ENCODE peak calls at places on chromosomes 6 and 20, in eight cellular contexts. One of them, this sample, is unnamed.
A peak's percentile ranks its signal among the peaks of the same experiment; 100 is the strongest.

GRCh38 chr20:38730167-38730988 is 6.1 kb downstream of the SLC32A1 start:
- DNase-seq in NCI-H2171 treated with DMSO at 0.1 percent for 48 hours: peak; percentile 47
- DNase-seq in right lobe of liver: no peak
- DNase-seq in LoVo: peak; percentile 69
- DNase-seq in NCI-H1048: no peak
- DNase-seq in ELR: no peak
- DNase-seq in NCI-H774: no peak
- DNase-seq in mucosa of descending colon: no peak
- DNase-seq in this sample: no peak

GRCh38 chr6:122180132-122180531 is 219.3 kb upstream of the HSF2 start:
- DNase-seq in NCI-H2171 treated with DMSO at 0.1 percent for 48 hours: no peak
- DNase-seq in right lobe of liver: no peak
- DNase-seq in LoVo: no peak
- DNase-seq in NCI-H1048: no peak
- DNase-seq in ELR: no peak
- DNase-seq in NCI-H774: no peak
- DNase-seq in mucosa of descending colon: no peak
- DNase-seq in this sample: no peak

GRCh38 chr20:57748601-57749130 is 38.9 kb upstream of the PMEPA1 start:
- DNase-seq in NCI-H2171 treated with DMSO at 0.1 percent for 48 hours: peak; percentile 98
- DNase-seq in right lobe of liver: peak; percentile 62
- DNase-seq in LoVo: peak; percentile 88
- DNase-seq in NCI-H1048: peak; percentile 33
- DNase-seq in ELR: peak; percentile 77
- DNase-seq in NCI-H774: peak; percentile 1
- DNase-seq in mucosa of descending colon: peak; percentile 85
- DNase-seq in this sample: no peak

GRCh38 chr6:133804263-133804662 is 84.7 kb upstream of the TCF21 start:
- DNase-seq in NCI-H2171 treated with DMSO at 0.1 percent for 48 hours: no peak
- DNase-seq in right lobe of liver: no peak
- DNase-seq in LoVo: no peak
- DNase-seq in NCI-H1048: no peak
- DNase-seq in ELR: peak; percentile 1
- DNase-seq in NCI-H774: no peak
- DNase-seq in mucosa of descending colon: no peak
- DNase-seq in this sample: no peak

GRCh38 chr20:9999660-10000059 is 35.1 kb upstream of the ANKEF1 start:
- DNase-seq in NCI-H2171 treated with DMSO at 0.1 percent for 48 hours: peak; percentile 99
- DNase-seq in right lobe of liver: no peak
- DNase-seq in LoVo: no peak
- DNase-seq in NCI-H1048: no peak
- DNase-seq in ELR: no peak
- DNase-seq in NCI-H774: no peak
- DNase-seq in mucosa of descending colon: no peak
- DNase-seq in this sample: no peak

GRCh38 chr6:156944412-156944811 is 167.2 kb downstream of the ARID1B start:
- DNase-seq in NCI-H2171 treated with DMSO at 0.1 percent for 48 hours: no peak
- DNase-seq in right lobe of liver: no peak
- DNase-seq in LoVo: no peak
- DNase-seq in NCI-H1048: no peak
- DNase-seq in ELR: no peak
- DNase-seq in NCI-H774: no peak
- DNase-seq in mucosa of descending colon: no peak
- DNase-seq in this sample: no peak

GRCh38 chr6:23036401-23036983 is 467.1 kb downstream of the HDGFL1 start:
- DNase-seq in NCI-H2171 treated with DMSO at 0.1 percent for 48 hours: no peak
- DNase-seq in right lobe of liver: no peak
- DNase-seq in LoVo: no peak
- DNase-seq in NCI-H1048: no peak
- DNase-seq in ELR: no peak
- DNase-seq in NCI-H774: no peak
- DNase-seq in mucosa of descending colon: no peak
- DNase-seq in this sample: no peak

GRCh38 chr6:9307786-9308185 is 872.4 kb upstream of the SLC35B3 start:
- DNase-seq in NCI-H2171 treated with DMSO at 0.1 percent for 48 hours: no peak
- DNase-seq in right lobe of liver: no peak
- DNase-seq in LoVo: no peak
- DNase-seq in NCI-H1048: no peak
- DNase-seq in ELR: no peak
- DNase-seq in NCI-H774: no peak
- DNase-seq in mucosa of descending colon: no peak
- DNase-seq in this sample: no peak

GRCh38 chr20:56440346-56441007 is 27.9 kb upstream of the RTF2 start:
- DNase-seq in NCI-H2171 treated with DMSO at 0.1 percent for 48 hours: no peak
- DNase-seq in right lobe of liver: no peak
- DNase-seq in LoVo: no peak
- DNase-seq in NCI-H1048: no peak
- DNase-seq in ELR: peak; percentile 39
- DNase-seq in NCI-H774: no peak
- DNase-seq in mucosa of descending colon: no peak
- DNase-seq in this sample: no peak

GRCh38 chr6:57021086-57021720 is 25.3 kb upstream of the KIAA1586 start:
- DNase-seq in NCI-H2171 treated with DMSO at 0.1 percent for 48 hours: peak; percentile 63
- DNase-seq in right lobe of liver: no peak
- DNase-seq in LoVo: peak; percentile 63
- DNase-seq in NCI-H1048: peak; percentile 14
- DNase-seq in ELR: peak; percentile 80
- DNase-seq in NCI-H774: peak; percentile 31
- DNase-seq in mucosa of descending colon: no peak
- DNase-seq in this sample: no peak

GRCh38 chr6:135910943-135911618 is 59.6 kb downstream of the PDE7B start:
- DNase-seq in NCI-H2171 treated with DMSO at 0.1 percent for 48 hours: no peak
- DNase-seq in right lobe of liver: no peak
- DNase-seq in LoVo: no peak
- DNase-seq in NCI-H1048: no peak
- DNase-seq in ELR: no peak
- DNase-seq in NCI-H774: no peak
- DNase-seq in mucosa of descending colon: no peak
- DNase-seq in this sample: no peak

GRCh38 chr6:31401403-31401802 is 2.0 kb upstream of the MICA start:
- DNase-seq in NCI-H2171 treated with DMSO at 0.1 percent for 48 hours: no peak
- DNase-seq in right lobe of liver: no peak
- DNase-seq in LoVo: peak; percentile 72
- DNase-seq in NCI-H1048: no peak
- DNase-seq in ELR: peak; percentile 90
- DNase-seq in NCI-H774: no peak
- DNase-seq in mucosa of descending colon: no peak
- DNase-seq in this sample: no peak

GRCh38 chr6:20455175-20456075 is 53.7 kb downstream of the E2F3 start:
- DNase-seq in NCI-H2171 treated with DMSO at 0.1 percent for 48 hours: no peak
- DNase-seq in right lobe of liver: peak; percentile 67
- DNase-seq in LoVo: peak; percentile 8
- DNase-seq in NCI-H1048: no peak
- DNase-seq in ELR: peak; percentile 67
- DNase-seq in NCI-H774: no peak
- DNase-seq in mucosa of descending colon: peak; percentile 54
- DNase-seq in this sample: peak; percentile 10

GRCh38 chr6:116229287-116229913 is 24.5 kb downstream of the TSPYL4 start:
- DNase-seq in NCI-H2171 treated with DMSO at 0.1 percent for 48 hours: no peak
- DNase-seq in right lobe of liver: peak; percentile 57
- DNase-seq in LoVo: no peak
- DNase-seq in NCI-H1048: no peak
- DNase-seq in ELR: peak; percentile 81
- DNase-seq in NCI-H774: no peak
- DNase-seq in mucosa of descending colon: peak; percentile 51
- DNase-seq in this sample: no peak

GRCh38 chr6:108651287-108651686 is 90.6 kb downstream of the FOXO3 start:
- DNase-seq in NCI-H2171 treated with DMSO at 0.1 percent for 48 hours: no peak
- DNase-seq in right lobe of liver: no peak
- DNase-seq in LoVo: no peak
- DNase-seq in NCI-H1048: no peak
- DNase-seq in ELR: no peak
- DNase-seq in NCI-H774: no peak
- DNase-seq in mucosa of descending colon: no peak
- DNase-seq in this sample: no peak